ENCODE peak calls at places on chromosomes 16 and 17, in six cellular contexts. One of them, this sample, is unnamed.

GRCh38 chr17:65050438-65050837 is 6.1 kb downstream of the GNA13 start:
- ATAC-seq in body of pancreas: no peak
- ATAC-seq in effector memory CD8-positive, alpha-beta T cell: no peak
- ATAC-seq in IMR-90: no peak
- ATAC-seq in pancreas: no peak
- ATAC-seq in CD8-positive, alpha-beta T cell: no peak
- ATAC-seq in this sample: no peak

GRCh38 chr16:57522960-57523359 is 13.4 kb downstream of the CCDC102A start:
- ATAC-seq in CD8-positive, alpha-beta T cell: no peak
- ATAC-seq in IMR-90: no peak
- ATAC-seq in body of pancreas: no peak
- ATAC-seq in pancreas: no peak
- ATAC-seq in effector memory CD8-positive, alpha-beta T cell: no peak
- ATAC-seq in this sample: no peak

GRCh38 chr16:49876716-49877129 is 20.8 kb upstream of the ZNF423 start:
- ATAC-seq in CD8-positive, alpha-beta T cell: no peak
- ATAC-seq in effector memory CD8-positive, alpha-beta T cell: no peak
- ATAC-seq in body of pancreas: peak; percentile 96
- ATAC-seq in IMR-90: peak; percentile 66
- ATAC-seq in pancreas: peak; percentile 98
- ATAC-seq in this sample: peak; percentile 20

GRCh38 chr16:15650698-15651161 is 685 bp downstream of the NDE1 start:
- ATAC-seq in body of pancreas: no peak
- ATAC-seq in IMR-90: peak; percentile 8
- ATAC-seq in pancreas: peak; percentile 10
- ATAC-seq in CD8-positive, alpha-beta T cell: peak; percentile 47
- ATAC-seq in effector memory CD8-positive, alpha-beta T cell: peak; percentile 61
- ATAC-seq in this sample: peak; percentile 50

GRCh38 chr17:40307001-40307690 is 1.8 kb upstream of the RARA start:
- ATAC-seq in body of pancreas: no peak
- ATAC-seq in CD8-positive, alpha-beta T cell: no peak
- ATAC-seq in pancreas: no peak
- ATAC-seq in effector memory CD8-positive, alpha-beta T cell: peak; percentile 23
- ATAC-seq in IMR-90: no peak
- ATAC-seq in this sample: no peak

GRCh38 chr17:2398655-2399571 is 1.9 kb downstream of the MNT start:
- ATAC-seq in effector memory CD8-positive, alpha-beta T cell: peak; percentile 6
- ATAC-seq in body of pancreas: no peak
- ATAC-seq in IMR-90: no peak
- ATAC-seq in CD8-positive, alpha-beta T cell: peak; percentile 14
- ATAC-seq in pancreas: no peak
- ATAC-seq in this sample: peak; percentile 8

GRCh38 chr17:16439867-16440351 is 24.5 kb downstream of the TRPV2 start:
- ATAC-seq in IMR-90: no peak
- ATAC-seq in body of pancreas: peak; percentile 18
- ATAC-seq in effector memory CD8-positive, alpha-beta T cell: peak; percentile 44
- ATAC-seq in pancreas: peak; percentile 23
- ATAC-seq in CD8-positive, alpha-beta T cell: peak; percentile 45
- ATAC-seq in this sample: peak; percentile 9

GRCh38 chr16:56950455-56950854 is 11.3 kb upstream of the CETP start:
- ATAC-seq in body of pancreas: no peak
- ATAC-seq in pancreas: no peak
- ATAC-seq in effector memory CD8-positive, alpha-beta T cell: no peak
- ATAC-seq in CD8-positive, alpha-beta T cell: no peak
- ATAC-seq in IMR-90: no peak
- ATAC-seq in this sample: no peak

GRCh38 chr17:58007781-58008706 is 998 bp upstream of the SRSF1 start:
- ATAC-seq in CD8-positive, alpha-beta T cell: no peak
- ATAC-seq in body of pancreas: no peak
- ATAC-seq in IMR-90: peak; percentile 5
- ATAC-seq in pancreas: peak; percentile 8
- ATAC-seq in effector memory CD8-positive, alpha-beta T cell: no peak
- ATAC-seq in this sample: peak; percentile 9

GRCh38 chr17:50593321-50593720 is 32.8 kb downstream of the CACNA1G start:
- ATAC-seq in CD8-positive, alpha-beta T cell: no peak
- ATAC-seq in IMR-90: no peak
- ATAC-seq in body of pancreas: peak; percentile 85
- ATAC-seq in effector memory CD8-positive, alpha-beta T cell: no peak
- ATAC-seq in pancreas: peak; percentile 91
- ATAC-seq in this sample: no peak

GRCh38 chr17:42918902-42919521 is 18.4 kb downstream of the G6PC1 start:
- ATAC-seq in IMR-90: no peak
- ATAC-seq in CD8-positive, alpha-beta T cell: no peak
- ATAC-seq in body of pancreas: peak; percentile 62
- ATAC-seq in effector memory CD8-positive, alpha-beta T cell: no peak
- ATAC-seq in pancreas: peak; percentile 76
- ATAC-seq in this sample: no peak

GRCh38 chr16:81810894-81811538 is 31.9 kb downstream of the PLCG2 start:
- ATAC-seq in IMR-90: no peak
- ATAC-seq in body of pancreas: no peak
- ATAC-seq in CD8-positive, alpha-beta T cell: no peak
- ATAC-seq in pancreas: no peak
- ATAC-seq in effector memory CD8-positive, alpha-beta T cell: peak; percentile 11
- ATAC-seq in this sample: no peak

GRCh38 chr17:5373112-5373511 is 46.4 kb downstream of the NUP88 start:
- ATAC-seq in IMR-90: no peak
- ATAC-seq in CD8-positive, alpha-beta T cell: no peak
- ATAC-seq in body of pancreas: no peak
- ATAC-seq in pancreas: no peak
- ATAC-seq in effector memory CD8-positive, alpha-beta T cell: no peak
- ATAC-seq in this sample: no peak

This sample was measured in activated CD4-positive, CD25-positive, alpha-beta regulatory T cell treated with anti-CD3 and anti-CD28 coated beads, Interleukin-2, amount 50 U/mL, for 24 hours.